ENCODE peak calls at places on chromosome 17, in nine cellular contexts. F, G, M, E, Z, R, X, D and J are unnamed samples. For H3K27me3, the result is how much of the 10 kb centered on the place peaks cover.

GRCh38 chr17:74185786-74186185 is 17.7 kb upstream of the RPL38 start:
- DNase-seq in F (no peak), G (no peak), M (no peak), E (no peak), Z (no peak), R (no peak), X (no peak), D (no peak), J (no peak)

GRCh38 chr17:50893183-50893993 is 27.2 kb upstream of the TOB1 start:
- DNase-seq in F (no peak), G (peak), M (no peak), E (no peak), Z (peak), R (no peak), X (no peak), D (peak), J (no peak)

GRCh38 chr17:10126554-10127493 is 71.6 kb downstream of the GAS7 start:
- DNase-seq in F (peak), G (no peak), M (peak), E (no peak), Z (peak), R (no peak), X (no peak), D (peak), J (no peak)

GRCh38 chr17:58228679-58229078 is 9.6 kb upstream of the MKS1 start:
- DNase-seq in F (no peak), G (no peak), M (no peak), E (no peak), Z (no peak), R (no peak), X (no peak), D (no peak), J (no peak)

GRCh38 chr17:80613732-80614071 is 69.1 kb downstream of the RPTOR start:
- DNase-seq in F (no peak), G (no peak), M (no peak), E (no peak), Z (no peak), R (no peak), X (no peak), D (no peak), J (no peak)

GRCh38 chr17:51152766-51153209 is 571 bp upstream of the NME1 start:
- DNase-seq in F (no peak), G (peak), M (no peak), E (no peak), Z (no peak), R (no peak), X (no peak), D (no peak), J (peak)

GRCh38 chr17:69450857-69451410 is 36.4 kb downstream of the MAP2K6 start:
- DNase-seq in F (no peak), G (peak), M (no peak), E (peak), Z (peak), R (no peak), X (no peak), D (no peak), J (no peak)

GRCh38 chr17:81568416-81568815 is 16.3 kb upstream of the FAAP100 start:
- DNase-seq in F (no peak), G (no peak), M (no peak), E (no peak), Z (no peak), R (no peak), X (no peak), D (no peak), J (no peak)

GRCh38 chr17:40107266-40107980 is 7.0 kb upstream of the NR1D1 start:
- DNase-seq in F (no peak), G (no peak), M (no peak), E (no peak), Z (no peak), R (no peak), X (no peak), D (peak), J (no peak)

DNA sequence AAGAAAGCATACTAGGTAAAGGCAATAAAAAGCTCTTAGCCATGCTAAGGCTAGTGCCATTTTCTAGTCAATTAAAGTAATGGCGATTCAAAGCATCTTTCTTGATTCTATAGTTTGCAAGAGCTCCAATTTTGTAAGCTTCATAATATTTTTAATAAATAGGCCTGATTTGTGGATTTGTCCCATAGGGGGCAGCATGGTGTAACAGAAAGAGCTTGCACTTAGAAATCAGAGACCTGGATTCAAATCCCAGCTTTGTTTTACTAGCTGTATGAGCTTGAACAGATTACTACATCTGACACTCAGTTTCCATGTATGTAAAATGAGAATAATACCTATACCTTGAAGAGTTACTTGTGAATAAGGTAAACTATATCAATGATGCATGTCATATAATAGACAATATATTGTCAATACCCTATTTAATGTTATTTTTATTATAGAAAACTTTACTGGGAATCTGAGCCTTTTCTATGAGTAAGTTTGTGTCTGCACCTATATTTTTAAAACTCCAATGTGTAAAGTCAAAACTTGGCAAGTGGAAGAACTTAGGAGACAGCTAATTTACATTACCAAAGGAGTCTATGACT is 93.6 kb upstream of the NOG start:
- DNase-seq in F (no peak), G (peak), M (no peak), E (peak), Z (peak), R (no peak), X (no peak), D (no peak), J (no peak)
- TF ChIP-seq CTCF in F (peak), G (peak), M (no peak), E (peak), Z (peak), R (peak), X (no peak), D (no peak), J (no peak)

GRCh38 chr17:35312790-35313711 is 60.4 kb downstream of the SLFN11 start:
- DNase-seq in F (peak), G (peak), M (peak), E (peak), Z (peak), R (peak), X (no peak), D (peak), J (peak)
- H3K4me3 ChIP-seq in F (peak), G (no peak), M (peak), E (peak), Z (no peak), R (peak), X (peak), D (peak), J (peak)

DNA sequence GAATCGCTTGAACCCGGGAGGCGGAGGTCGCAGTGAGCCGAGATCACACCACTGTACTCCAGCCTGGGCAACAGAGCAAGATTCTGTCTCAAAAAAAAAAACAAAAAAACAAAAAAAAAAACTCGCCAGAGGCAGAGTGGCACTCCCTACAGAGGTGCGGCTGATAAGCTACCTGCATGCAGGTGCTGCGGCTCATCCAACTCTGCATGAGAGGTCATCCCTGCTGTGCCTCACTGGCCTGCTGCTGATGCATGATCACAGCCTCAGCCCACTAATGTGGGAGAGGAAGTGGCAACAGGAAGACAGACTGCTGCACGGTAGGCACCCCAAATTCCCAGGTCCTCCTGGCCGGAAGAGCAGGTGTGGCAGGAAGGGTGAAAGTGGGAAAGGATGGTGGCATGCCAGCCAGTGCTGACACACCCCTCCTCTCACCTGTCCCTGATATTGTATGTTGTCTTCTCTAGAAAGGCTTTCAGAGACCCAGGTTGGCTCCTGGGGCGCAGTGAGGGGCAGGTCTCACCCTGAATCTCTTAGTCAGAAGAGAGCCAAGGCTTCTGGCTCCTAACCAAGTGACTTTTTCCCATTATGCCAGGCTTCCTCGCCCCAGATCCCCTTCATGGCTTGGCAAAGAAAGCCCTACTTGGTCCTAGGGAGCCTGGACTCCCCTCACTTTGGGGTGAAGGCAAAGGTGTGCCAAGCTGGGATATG is 11.8 kb downstream of the NXPH3 start:
- DNase-seq in F (peak), G (no peak), M (no peak), E (no peak), Z (no peak), R (no peak), X (no peak), D (no peak), J (no peak)
- H3K27me3 ChIP-seq in F (under half), G (under half), M (under half), E (under half), Z (under half), R (under half), X (under half), D (under half), J (under half)

DNA sequence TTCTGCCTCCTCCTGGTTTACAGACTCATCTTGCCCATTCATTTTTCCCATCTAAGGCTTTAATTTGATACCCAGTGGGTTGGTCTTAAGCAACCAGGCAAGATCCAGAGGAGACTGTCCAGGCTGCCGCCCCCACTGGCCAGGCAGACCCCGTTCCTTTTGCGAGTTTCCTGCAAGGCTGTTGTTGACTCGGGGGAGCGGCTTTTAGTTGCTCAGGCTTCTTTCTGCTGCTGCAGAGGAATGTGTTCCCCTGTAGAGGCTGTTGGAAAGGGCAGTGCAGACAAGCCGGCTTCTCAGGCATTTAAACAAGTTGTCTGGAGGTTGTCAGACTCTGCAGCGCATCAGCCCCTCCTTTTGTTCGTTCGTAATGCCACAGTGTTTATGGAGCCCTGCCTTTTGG is 231.2 kb downstream of the PRKCA start:
- DNase-seq in F (no peak), G (peak), M (no peak), E (peak), Z (peak), R (no peak), X (no peak), D (peak), J (no peak)
- TF ChIP-seq CTCF in F (no peak), G (peak), M (no peak), E (peak), Z (peak), R (no peak), X (no peak), D (peak), J (no peak)

DNA sequence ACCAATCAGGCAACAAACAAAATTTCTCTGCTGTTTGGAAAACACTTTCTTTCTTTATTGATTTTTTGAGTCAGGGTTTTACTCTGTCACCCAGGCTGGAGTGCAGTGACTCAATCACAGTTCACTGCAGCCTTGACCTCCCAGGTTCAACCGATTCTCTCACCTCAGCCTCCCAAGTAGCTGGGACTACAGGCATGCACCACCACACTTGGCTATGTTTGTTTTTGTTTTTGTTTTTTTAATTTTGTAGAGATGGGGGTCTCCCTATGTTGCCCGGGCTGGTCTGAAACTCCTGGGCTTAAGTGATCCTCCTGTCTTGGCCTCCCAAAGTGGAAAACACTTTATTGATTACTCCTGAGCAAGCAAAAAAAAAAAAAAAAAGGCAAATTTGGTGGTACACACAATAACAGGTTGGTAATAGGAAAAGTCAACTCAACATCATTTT is 276.4 kb downstream of the SOX9 start:
- DNase-seq in F (no peak), G (no peak), M (no peak), E (no peak), Z (no peak), R (no peak), X (no peak), D (no peak), J (no peak)
- H3K4me3 ChIP-seq in F (no peak), G (no peak), M (no peak), E (no peak), Z (no peak), R (no peak), X (no peak), D (no peak), J (no peak)

GRCh38 chr17:47719411-47720152 is 13.5 kb upstream of the TBX21 start:
- DNase-seq in F (no peak), G (peak), M (no peak), E (peak), Z (no peak), R (no peak), X (no peak), D (no peak), J (no peak)
- H3K27me3 ChIP-seq in F (under half), G (half or more), M (under half), E (half or more), Z (half or more), R (under half), X (under half), D (under half), J (under half)

DNA sequence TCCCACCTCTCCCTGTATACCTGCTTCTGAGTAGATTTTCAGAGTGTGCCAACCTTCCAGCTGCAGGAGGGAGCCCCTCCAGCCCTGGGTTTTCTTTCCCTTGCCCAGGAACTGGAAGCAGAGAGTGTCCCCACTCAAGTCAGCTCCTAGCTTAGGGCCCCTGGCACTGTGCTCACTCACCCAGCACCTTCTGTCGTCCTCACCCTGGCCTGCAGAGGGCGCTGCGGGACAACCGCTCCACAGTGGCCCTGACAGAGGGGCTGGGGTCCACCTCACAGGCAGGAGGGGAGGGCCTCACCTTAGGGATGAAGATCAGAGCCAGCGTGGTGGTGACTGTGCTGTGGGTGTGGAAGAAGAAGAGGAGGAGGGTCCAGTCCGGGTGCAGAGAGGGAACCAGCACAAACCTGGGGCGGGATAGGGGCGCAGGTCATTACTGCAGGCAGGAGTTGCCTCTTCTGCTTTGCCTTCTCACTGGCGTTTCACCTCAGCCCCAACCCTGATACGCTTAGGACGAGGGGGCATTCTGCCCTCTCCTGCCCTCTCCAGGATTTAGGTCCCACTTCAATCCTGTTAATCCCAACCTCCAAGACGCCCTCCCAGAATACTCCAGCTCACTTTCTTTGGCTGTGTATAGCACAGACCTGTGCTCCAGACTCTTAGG is 10.0 kb downstream of the GPR179 start:
- DNase-seq in F (peak), G (no peak), M (no peak), E (no peak), Z (peak), R (no peak), X (no peak), D (no peak), J (no peak)
- TF ChIP-seq CTCF in F (peak), G (peak), M (no peak), E (peak), Z (no peak), R (peak), X (peak), D (no peak), J (no peak)

GRCh38 chr17:28555022-28555421 is 2.6 kb upstream of the UNC119 start:
- DNase-seq in F (no peak), G (no peak), M (no peak), E (no peak), Z (no peak), R (no peak), X (no peak), D (no peak), J (no peak)

GRCh38 chr17:28553000-28553505 is 629 bp upstream of the UNC119 start:
- DNase-seq in F (no peak), G (no peak), M (no peak), E (no peak), Z (no peak), R (no peak), X (no peak), D (no peak), J (no peak)

GRCh38 chr17:28551421-28552186 is 820 bp downstream of the UNC119 start:
- DNase-seq in F (no peak), G (peak), M (no peak), E (no peak), Z (peak), R (no peak), X (no peak), D (no peak), J (no peak)

GRCh38 chr17:28552201-28552999 is at the start of gene UNC119:
- DNase-seq in F (peak), G (peak), M (no peak), E (peak), Z (peak), R (no peak), X (no peak), D (peak), J (peak)

GRCh38 chr17:28554565-28554964 is 2.1 kb upstream of the UNC119 start:
- DNase-seq in F (no peak), G (no peak), M (no peak), E (no peak), Z (no peak), R (no peak), X (no peak), D (no peak), J (no peak)
- H3K4me3 ChIP-seq in F (no peak), G (no peak), M (no peak), E (no peak), Z (no peak), R (no peak), X (no peak), D (no peak), J (no peak)

GRCh38 chr17:8939496-8940334 is 25.8 kb downstream of the PIK3R5 start:
- DNase-seq in F (no peak), G (no peak), M (no peak), E (no peak), Z (no peak), R (no peak), X (no peak), D (no peak), J (no peak)
- H3K27me3 ChIP-seq in F (under half), G (under half), M (under half), E (under half), Z (under half), R (under half), X (under half), D (under half), J (under half)

DNA sequence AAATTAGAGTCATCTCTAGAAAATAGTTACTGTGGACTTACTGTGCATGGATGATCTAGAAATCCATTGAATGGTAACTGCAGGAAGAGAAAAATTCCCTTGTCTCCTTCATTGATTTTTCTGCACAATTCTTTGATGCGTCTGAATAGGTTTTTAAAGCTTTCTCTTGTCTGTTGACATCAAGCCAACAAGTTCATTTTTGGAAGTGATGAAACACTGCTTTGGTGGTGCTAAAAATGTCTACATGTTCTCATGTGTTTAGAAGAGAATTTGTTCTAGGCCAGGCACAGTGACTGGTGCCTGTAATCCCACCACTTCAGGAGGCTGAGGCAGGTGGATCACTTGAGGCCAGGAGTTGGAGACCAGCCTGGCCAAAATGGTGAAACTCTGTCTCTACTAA is 57.1 kb upstream of the AXIN2 start:
- DNase-seq in F (no peak), G (no peak), M (no peak), E (no peak), Z (no peak), R (no peak), X (no peak), D (no peak), J (no peak)
- TF ChIP-seq CTCF in F (no peak), G (no peak), M (no peak), E (no peak), Z (no peak), R (no peak), X (no peak), D (no peak), J (no peak)